ENCODE peak calls at places on chromosomes 6 and 20, in seven cellular contexts. O is MM.1S, R is heart right ventricle, F is cardiac muscle cell, L is ovary, I is H9, Y is AG04450. Z is an unnamed sample.

GRCh38 chr6:7587631-7588100 is 2.3 kb upstream of the SNRNP48 start:
- DNase-seq in O (no peak), R (no peak), F (no peak), L (no peak), I (no peak), Y (no peak), Z (no peak)

GRCh38 chr6:87152528-87152950 is 2.8 kb upstream of the ZNF292 start:
- DNase-seq in O (no peak), R (no peak), F (no peak), L (no peak), I (no peak), Y (no peak), Z (no peak)

GRCh38 chr6:10555625-10556309 is 34.6 kb downstream of the GCNT2 start:
- DNase-seq in O (no peak), R (peak), F (peak), L (peak), I (peak), Y (no peak), Z (no peak)

GRCh38 chr20:61517419-61517818 is 265.4 kb downstream of the CDH4 start:
- DNase-seq in O (no peak), R (no peak), F (no peak), L (no peak), I (no peak), Y (no peak), Z (no peak)

GRCh38 chr6:4794140-4794707 is 18.0 kb downstream of the CDYL start:
- DNase-seq in O (no peak), R (peak), F (no peak), L (no peak), I (no peak), Y (no peak), Z (no peak)

GRCh38 chr6:3732345-3733141 is 19.0 kb downstream of the PXDC1 start:
- DNase-seq in O (peak), R (peak), F (peak), L (peak), I (peak), Y (peak), Z (peak)

GRCh38 chr6:53161481-53162009 is 12.9 kb upstream of the GCM1 start:
- DNase-seq in O (no peak), R (no peak), F (no peak), L (no peak), I (no peak), Y (no peak), Z (no peak)

GRCh38 chr6:153103256-153103655 is 27.8 kb downstream of the RGS17 start:
- DNase-seq in O (no peak), R (peak), F (peak), L (no peak), I (no peak), Y (no peak), Z (no peak)

GRCh38 chr6:42068872-42069522 is 18.7 kb downstream of the TAF8 start:
- DNase-seq in O (no peak), R (no peak), F (no peak), L (no peak), I (no peak), Y (no peak), Z (no peak)

GRCh38 chr20:18428490-18429173 is 38.2 kb downstream of the DZANK1 start:
- DNase-seq in O (no peak), R (peak), F (no peak), L (peak), I (no peak), Y (no peak), Z (no peak)

GRCh38 chr6:33833599-33833998 is 29.8 kb upstream of the MLN start:
- DNase-seq in O (no peak), R (no peak), F (no peak), L (no peak), I (no peak), Y (no peak), Z (no peak)

GRCh38 chr20:51382986-51383821 is 159.3 kb downstream of the NFATC2 start:
- DNase-seq in O (no peak), R (no peak), F (no peak), L (no peak), I (no peak), Y (no peak), Z (no peak)

GRCh38 chr6:108766886-108767285 is 81.3 kb upstream of the ARMC2 start:
- DNase-seq in O (no peak), R (no peak), F (no peak), L (no peak), I (no peak), Y (no peak), Z (no peak)

GRCh38 chr6:116087437-116088027 is 13.1 kb upstream of the NT5DC1 start:
- DNase-seq in O (peak), R (no peak), F (no peak), L (no peak), I (no peak), Y (no peak), Z (no peak)

GRCh38 chr20:51750037-51750769 is 18.0 kb downstream of the ATP9A start:
- DNase-seq in O (no peak), R (peak), F (no peak), L (peak), I (no peak), Y (peak), Z (no peak)

DNA sequence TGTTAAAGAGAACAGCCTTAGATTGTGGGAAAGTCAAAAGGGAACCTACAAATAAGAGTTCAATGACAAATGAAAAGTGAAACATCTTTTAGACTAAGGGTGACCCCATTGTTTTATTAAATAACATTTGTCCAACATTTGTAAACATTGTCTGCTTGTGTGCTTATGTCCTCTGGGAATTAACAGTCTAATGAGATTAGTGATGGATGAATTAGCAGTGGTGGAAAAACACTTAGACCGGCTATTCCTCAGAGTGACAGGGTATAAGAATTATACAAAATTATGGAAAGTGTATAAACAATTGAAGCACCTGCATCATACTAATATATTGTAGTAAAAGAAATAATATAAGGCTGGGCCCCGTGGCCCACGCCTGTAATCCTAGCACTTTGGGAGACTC is 29.3 kb upstream of the HFE start:
- DNase-seq in O (no peak), R (no peak), F (no peak), L (no peak), I (no peak), Y (no peak), Z (no peak)
- H3K27ac ChIP-seq in O (no peak), R (no peak), F (no peak), L (no peak), I (no peak), Y (no peak), Z (no peak)

DNA sequence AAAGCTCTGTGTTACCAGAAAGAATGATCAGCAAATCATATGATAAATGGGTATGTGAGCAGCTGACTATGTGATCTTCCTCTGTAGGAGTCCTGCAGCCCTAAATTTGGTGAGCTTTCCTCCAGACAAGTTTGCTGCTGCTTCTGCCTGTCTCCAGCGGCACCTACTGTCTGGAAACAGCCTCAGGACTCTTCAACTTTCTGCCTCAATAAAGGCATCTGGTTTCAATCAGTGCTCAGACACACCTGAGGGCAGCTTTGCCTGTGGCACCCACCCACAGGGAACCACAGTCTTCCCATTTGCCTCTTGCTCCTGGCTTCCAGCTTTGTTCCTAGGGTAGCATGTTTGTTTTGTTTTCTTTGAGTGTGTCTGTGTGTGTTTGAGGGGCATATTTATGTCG is 727.9 kb upstream of the MAN1A1 start:
- DNase-seq in O (peak), R (no peak), F (peak), L (no peak), I (peak), Y (no peak), Z (no peak)
- TF ChIP-seq CTCF in O (peak), R (peak), F (peak), L (no peak), I (peak), Y (no peak), Z (no peak)

DNA sequence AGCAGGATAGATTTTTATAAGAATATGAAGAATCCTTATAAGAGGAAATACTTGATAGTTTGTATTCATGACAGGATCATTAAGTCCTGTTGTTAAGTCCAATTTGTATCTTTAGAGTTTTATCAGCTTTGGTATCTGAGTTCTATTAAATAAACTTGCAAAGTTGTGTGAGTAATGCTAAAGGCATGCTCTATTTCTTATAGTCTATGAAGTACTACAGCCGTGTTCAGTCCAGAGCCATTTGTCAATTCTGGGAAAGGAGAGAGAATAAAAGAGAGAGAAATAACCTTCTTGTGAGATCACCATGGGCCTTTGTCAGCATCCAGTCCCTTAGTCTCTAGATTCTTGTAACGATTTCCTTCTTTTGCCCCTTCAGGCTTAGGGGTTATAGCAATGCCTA is 181.2 kb upstream of the POU3F2 start:
- DNase-seq in O (no peak), R (no peak), F (no peak), L (no peak), I (no peak), Y (no peak), Z (no peak)
- H3K27ac ChIP-seq in O (no peak), R (no peak), F (no peak), L (no peak), I (no peak), Y (no peak), Z (no peak)

GRCh38 chr20:19757487-19757972 is 528 bp upstream of the RIN2 start:
- DNase-seq in O (peak), R (peak), F (peak), L (peak), I (peak), Y (peak), Z (no peak)

GRCh38 chr20:19758888-19759331 is 852 bp downstream of the RIN2 start:
- DNase-seq in O (no peak), R (peak), F (peak), L (peak), I (peak), Y (no peak), Z (no peak)

GRCh38 chr20:19760371-19760721 is 2.3 kb downstream of the RIN2 start:
- DNase-seq in O (no peak), R (no peak), F (peak), L (no peak), I (no peak), Y (no peak), Z (no peak)

GRCh38 chr20:19757973-19758887 is at the start of gene RIN2:
- DNase-seq in O (peak), R (peak), F (peak), L (peak), I (peak), Y (peak), Z (no peak)

GRCh38 chr20:19756756-19757486 is 1.1 kb upstream of the RIN2 start:
- DNase-seq in O (no peak), R (no peak), F (no peak), L (no peak), I (no peak), Y (no peak), Z (no peak)
- TF ChIP-seq CTCF in O (no peak), R (no peak), F (no peak), L (no peak), I (no peak), Y (no peak), Z (no peak)

GRCh38 chr6:89411019-89411268 is 1.1 kb downstream of the RRAGD start:
- DNase-seq in O (peak), R (no peak), F (no peak), L (peak), I (no peak), Y (no peak), Z (peak)
- H3K27ac ChIP-seq in O (peak), R (peak), F (peak), L (no peak), I (no peak), Y (no peak), Z (no peak)

DNA sequence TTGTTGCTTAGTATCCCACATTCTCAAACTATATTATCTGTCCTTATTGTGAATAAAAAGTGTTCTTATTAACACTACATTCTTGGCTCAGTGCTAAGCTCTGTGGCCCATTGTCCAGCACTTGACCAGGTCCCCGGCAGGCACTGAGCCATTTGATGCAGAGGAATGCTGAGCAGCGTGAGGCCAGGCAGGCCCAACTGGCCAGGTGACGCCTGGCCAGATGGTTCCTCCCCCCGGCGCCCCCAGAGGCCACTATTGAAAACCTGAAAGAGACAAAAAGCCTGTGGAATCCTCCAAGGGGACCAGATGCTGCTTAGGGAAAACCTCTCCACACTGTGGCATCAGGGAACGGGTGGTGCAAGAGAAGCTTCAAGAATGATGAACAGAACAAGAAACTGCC is 597.5 kb upstream of the JAG1 start:
- DNase-seq in O (no peak), R (no peak), F (peak), L (no peak), I (peak), Y (no peak), Z (no peak)
- TF ChIP-seq CTCF in O (no peak), R (no peak), F (no peak), L (no peak), I (peak), Y (no peak), Z (no peak)

GRCh38 chr6:113362542-113363430 is 494.4 kb upstream of the MARCKS start:
- DNase-seq in O (no peak), R (no peak), F (no peak), L (no peak), I (no peak), Y (no peak), Z (no peak)

GRCh38 chr6:113361014-113361645 is 496.0 kb upstream of the MARCKS start:
- DNase-seq in O (no peak), R (no peak), F (no peak), L (no peak), I (no peak), Y (no peak), Z (no peak)

GRCh38 chr6:113364781-113365545 is 492.2 kb upstream of the MARCKS start:
- DNase-seq in O (no peak), R (no peak), F (no peak), L (no peak), I (no peak), Y (no peak), Z (no peak)

GRCh38 chr6:113359155-113360140 is 497.7 kb upstream of the MARCKS start:
- DNase-seq in O (no peak), R (peak), F (peak), L (no peak), I (no peak), Y (no peak), Z (no peak)

DNA sequence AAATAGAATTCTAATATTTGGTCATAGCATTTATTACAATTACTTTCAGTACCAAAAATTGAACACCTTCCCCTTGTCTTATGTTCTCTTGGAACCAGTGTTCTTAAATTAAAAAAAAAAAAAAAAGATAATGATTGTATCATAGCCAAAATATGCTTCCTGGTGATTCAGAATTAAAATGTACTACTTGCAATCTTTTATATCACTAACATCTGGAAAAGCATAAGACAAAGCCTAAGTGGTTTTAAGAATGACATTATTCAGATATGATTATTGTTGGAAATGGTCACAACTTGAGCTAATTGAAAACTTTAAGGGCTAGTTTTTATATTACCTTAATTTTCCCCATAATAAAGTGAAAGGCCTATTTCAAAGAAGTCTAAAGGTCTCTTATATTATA is 493.3 kb upstream of the MARCKS start:
- DNase-seq in O (no peak), R (no peak), F (no peak), L (no peak), I (no peak), Y (no peak), Z (no peak)
- H3K27ac ChIP-seq in O (no peak), R (no peak), F (no peak), L (no peak), I (no peak), Y (no peak), Z (no peak)

GRCh38 chr20:62561182-62561581 is 81.1 kb upstream of the SLCO4A1 start:
- DNase-seq in O (no peak), R (no peak), F (no peak), L (no peak), I (no peak), Y (no peak), Z (no peak)
- TF ChIP-seq CTCF in O (no peak), R (no peak), F (no peak), L (no peak), I (no peak), Y (no peak), Z (no peak)

GRCh38 chr6:150004101-150004782 is 21.1 kb downstream of the RAET1L start:
- DNase-seq in O (peak), R (no peak), F (no peak), L (no peak), I (no peak), Y (no peak), Z (no peak)
- H3K27ac ChIP-seq in O (peak), R (no peak), F (no peak), L (no peak), I (no peak), Y (no peak), Z (peak)

DNA sequence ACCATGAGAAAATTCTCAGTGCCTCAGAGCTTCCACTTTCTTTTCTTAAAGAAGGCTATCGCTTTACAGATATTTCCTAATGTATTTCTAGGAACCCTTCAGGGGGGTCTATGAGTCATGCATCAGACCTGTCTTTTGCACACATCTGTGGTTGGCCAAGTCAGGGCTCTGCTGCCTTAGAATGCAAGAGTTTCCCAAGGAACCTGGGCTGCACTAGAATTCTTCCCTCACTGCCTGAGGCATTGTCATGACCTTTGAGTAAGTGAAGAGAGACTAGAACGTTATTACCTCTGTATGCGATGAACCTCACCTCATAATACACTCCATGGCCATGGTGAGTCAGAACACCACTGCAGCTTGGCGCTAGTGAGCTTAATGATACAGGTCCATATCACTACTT is 365.0 kb upstream of the ID4 start:
- DNase-seq in O (no peak), R (no peak), F (no peak), L (no peak), I (no peak), Y (peak), Z (no peak)
- TF ChIP-seq CTCF in O (no peak), R (no peak), F (no peak), L (no peak), I (no peak), Y (no peak), Z (no peak)

Z was measured in CD8-positive, alpha-beta T cell.